ENCODE peak calls at places on chromosomes 3 and 15, in six cellular contexts. B, X, Y, J, S and P are unnamed samples.

GRCh38 chr3:59266551-59266950 is 216.7 kb upstream of the CFAP20DC start:
- DNase-seq in B (no peak), X (no peak), Y (no peak), J (no peak), S (no peak), P (no peak)

GRCh38 chr3:120331071-120331470 is 18.1 kb downstream of the LRRC58 start:
- DNase-seq in B (no peak), X (no peak), Y (no peak), J (no peak), S (no peak), P (no peak)

GRCh38 chr3:124928333-124929202 is 6.0 kb downstream of the MUC13 start:
- DNase-seq in B (no peak), X (peak), Y (no peak), J (peak), S (peak), P (peak)

GRCh38 chr15:77066961-77067690 is 3.8 kb downstream of the TSPAN3 start:
- DNase-seq in B (no peak), X (no peak), Y (no peak), J (no peak), S (no peak), P (no peak)

GRCh38 chr3:48217449-48217848 is 5.8 kb upstream of the CAMP start:
- DNase-seq in B (no peak), X (no peak), Y (no peak), J (no peak), S (no peak), P (no peak)

GRCh38 chr3:184874709-184875644 is 63.0 kb downstream of the VPS8 start:
- DNase-seq in B (no peak), X (no peak), Y (no peak), J (peak), S (no peak), P (no peak)

GRCh38 chr3:19931180-19931692 is 2.8 kb downstream of the EFHB start:
- DNase-seq in B (no peak), X (no peak), Y (no peak), J (no peak), S (no peak), P (no peak)

GRCh38 chr3:136925425-136926190 is 32.2 kb upstream of the IL20RB start:
- DNase-seq in B (no peak), X (no peak), Y (no peak), J (no peak), S (no peak), P (no peak)

GRCh38 chr3:117657278-117657677 is 947.7 kb downstream of the TUSC7 start:
- DNase-seq in B (no peak), X (no peak), Y (no peak), J (no peak), S (no peak), P (no peak)

GRCh38 chr3:103991461-103992115 is 1375.1 kb upstream of the ALCAM start:
- DNase-seq in B (no peak), X (no peak), Y (no peak), J (no peak), S (no peak), P (no peak)

GRCh38 chr3:13107661-13108060 is 34.4 kb upstream of the IQSEC1 start:
- DNase-seq in B (no peak), X (no peak), Y (peak), J (no peak), S (no peak), P (no peak)

GRCh38 chr3:193885832-193886231 is 250.1 kb upstream of the HES1 start:
- DNase-seq in B (no peak), X (no peak), Y (no peak), J (no peak), S (no peak), P (no peak)

GRCh38 chr15:40392986-40393948 is 10.7 kb downstream of the KNSTRN start:
- DNase-seq in B (no peak), X (no peak), Y (no peak), J (no peak), S (no peak), P (no peak)

GRCh38 chr15:89770041-89770440 is 6.1 kb upstream of the MESP2 start:
- DNase-seq in B (no peak), X (no peak), Y (no peak), J (no peak), S (no peak), P (peak)

GRCh38 chr15:89774492-89774891 is 1.6 kb upstream of the MESP2 start:
- DNase-seq in B (no peak), X (no peak), Y (no peak), J (no peak), S (no peak), P (no peak)

GRCh38 chr15:93894438-93894837 is 336.9 kb upstream of the MCTP2 start:
- DNase-seq in B (no peak), X (no peak), Y (no peak), J (no peak), S (no peak), P (no peak)

GRCh38 chr15:45376300-45376928 is 1.9 kb downstream of the GATM start:
- DNase-seq in B (no peak), X (no peak), Y (no peak), J (no peak), S (no peak), P (no peak)

GRCh38 chr3:132343018-132343612 is 25.9 kb downstream of the ACP3 start:
- DNase-seq in B (no peak), X (no peak), Y (no peak), J (peak), S (no peak), P (no peak)

GRCh38 chr3:59545369-59545768 is 495.5 kb upstream of the CFAP20DC start:
- DNase-seq in B (no peak), X (no peak), Y (no peak), J (no peak), S (no peak), P (no peak)

GRCh38 chr3:50177346-50177745 is 14.1 kb upstream of the GNAT1 start:
- DNase-seq in B (no peak), X (no peak), Y (no peak), J (no peak), S (no peak), P (peak)

GRCh38 chr3:39133093-39133490 is 20.3 kb downstream of the CSRNP1 start:
- DNase-seq in B (no peak), X (no peak), Y (no peak), J (no peak), S (no peak), P (no peak)

GRCh38 chr3:181629701-181630100 is 82.0 kb upstream of the SOX2 start:
- DNase-seq in B (no peak), X (no peak), Y (no peak), J (no peak), S (no peak), P (no peak)

GRCh38 chr3:184314700-184315505 is 497 bp downstream of the EIF4G1 start:
- DNase-seq in B (peak), X (peak), Y (peak), J (peak), S (peak), P (peak)

GRCh38 chr3:159059395-159059794 is 257.5 kb downstream of the MFSD1 start:
- DNase-seq in B (no peak), X (no peak), Y (no peak), J (no peak), S (no peak), P (no peak)

GRCh38 chr3:88151358-88151757 is 1.6 kb downstream of the C3orf38 start:
- DNase-seq in B (no peak), X (no peak), Y (no peak), J (no peak), S (no peak), P (no peak)